ENCODE peak calls at places on chromosomes 12 and 14, in five cellular contexts. G is IMR-90, P is psoas muscle, T is HCT116, C is tibial nerve. D is an unnamed sample.

GRCh38 chr12:93684716-93685115 is 7.5 kb downstream of the CRADD start:
- DNase-seq in G (no peak), P (no peak), T (no peak), C (no peak), D (no peak)

GRCh38 chr12:52753283-52753682 is 23.9 kb downstream of the KRT76 start:
- DNase-seq in G (no peak), P (no peak), T (no peak), C (no peak), D (no peak)

GRCh38 chr12:133217219-133217618 is 18.5 kb downstream of the ANHX start:
- DNase-seq in G (no peak), P (no peak), T (no peak), C (no peak), D (no peak)

GRCh38 chr14:61537567-61538463 is 157.5 kb upstream of the HIF1A start:
- DNase-seq in G (peak), P (no peak), T (peak), C (no peak), D (no peak)

GRCh38 chr12:109053382-109054123 is 1.2 kb downstream of the USP30 start:
- DNase-seq in G (no peak), P (no peak), T (no peak), C (no peak), D (no peak)

GRCh38 chr12:2984698-2985097 is 25.5 kb downstream of the TEAD4 start:
- DNase-seq in G (no peak), P (no peak), T (no peak), C (no peak), D (no peak)

GRCh38 chr12:89995870-89996269 is 287.2 kb upstream of the ATP2B1 start:
- DNase-seq in G (peak), P (no peak), T (no peak), C (no peak), D (no peak)

GRCh38 chr12:34399631-34400422 is 377.5 kb downstream of the ALG10 start:
- DNase-seq in G (no peak), P (peak), T (no peak), C (peak), D (no peak)

GRCh38 chr12:50749459-50749882 is 14.4 kb upstream of the ATF1 start:
- DNase-seq in G (no peak), P (no peak), T (no peak), C (no peak), D (no peak)

GRCh38 chr12:92144631-92145480 is 790 bp downstream of the BTG1 start:
- DNase-seq in G (peak), P (peak), T (no peak), C (peak), D (no peak)

GRCh38 chr14:76546426-76547221 is 170.7 kb downstream of the ESRRB start:
- DNase-seq in G (no peak), P (no peak), T (peak), C (no peak), D (no peak)
- TF ChIP-seq CTCF in G (peak), P (peak), T (peak), C (no peak), D (no peak)

GRCh38 chr14:100556076-100556475 is 31.1 kb downstream of the BEGAIN start:
- DNase-seq in G (no peak), P (no peak), T (no peak), C (no peak), D (no peak)
- TF ChIP-seq CTCF in G (no peak), P (no peak), T (no peak), C (no peak), D (no peak)

GRCh38 chr12:49548822-49549648 is 10.2 kb downstream of the KCNH3 start:
- DNase-seq in G (no peak), P (peak), T (no peak), C (no peak), D (no peak)
- TF ChIP-seq CTCF in G (peak), P (peak), T (no peak), C (no peak), D (no peak)

GRCh38 chr14:50038398-50039119 is 77.8 kb downstream of the VCPKMT start:
- DNase-seq in G (peak), P (no peak), T (no peak), C (no peak), D (no peak)
- TF ChIP-seq CTCF in G (peak), P (no peak), T (no peak), C (no peak), D (no peak)

GRCh38 chr12:105855691-105856405 is 282.9 kb downstream of the NUAK1 start:
- DNase-seq in G (no peak), P (peak), T (no peak), C (no peak), D (no peak)
- TF ChIP-seq CTCF in G (no peak), P (no peak), T (no peak), C (no peak), D (no peak)

GRCh38 chr12:117595751-117596150 is 234.3 kb upstream of the NOS1 start:
- DNase-seq in G (no peak), P (no peak), T (no peak), C (no peak), D (no peak)

GRCh38 chr12:117590386-117590785 is 229.0 kb upstream of the NOS1 start:
- DNase-seq in G (no peak), P (no peak), T (no peak), C (no peak), D (no peak)

GRCh38 chr12:117594481-117594880 is 233.1 kb upstream of the NOS1 start:
- DNase-seq in G (no peak), P (no peak), T (no peak), C (no peak), D (no peak)

GRCh38 chr12:117587646-117588287 is 226.3 kb upstream of the NOS1 start:
- DNase-seq in G (no peak), P (peak), T (peak), C (peak), D (no peak)

DNA sequence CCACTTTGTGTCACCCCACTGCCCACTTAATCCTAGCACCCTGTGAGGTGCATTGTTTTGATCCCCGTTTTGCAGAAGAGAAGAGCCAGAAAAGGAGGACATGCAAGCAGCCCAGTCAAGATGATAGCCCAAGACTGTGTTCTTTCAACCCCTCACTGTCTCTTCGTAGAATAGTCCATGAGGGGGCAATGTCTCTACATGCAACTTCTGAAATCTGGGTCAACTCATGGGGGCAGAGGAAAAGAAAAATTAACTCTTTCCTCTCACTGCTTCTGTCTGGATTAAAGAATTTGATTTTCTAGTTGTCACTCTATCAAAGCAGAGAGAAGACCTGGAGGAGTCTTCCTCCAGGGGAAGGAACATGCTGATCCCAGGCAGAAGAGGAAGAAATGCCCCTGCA is 229.6 kb upstream of the NOS1 start:
- DNase-seq in G (no peak), P (no peak), T (no peak), C (no peak), D (no peak)
- TF ChIP-seq CTCF in G (no peak), P (no peak), T (no peak), C (no peak), D (no peak)

GRCh38 chr14:73634333-73634833 is 10.4 kb upstream of the DNAL1 start:
- DNase-seq in G (no peak), P (peak), T (no peak), C (no peak), D (no peak)
- TF ChIP-seq CTCF in G (peak), P (peak), T (no peak), C (peak), D (no peak)